ENCODE peak calls at places on chromosome 21, in six cellular contexts. One of them, this sample, is unnamed.

GRCh38 chr21:29279531-29279930 is 19.2 kb upstream of the BACH1 start:
- DNase-seq in NCI-H460: no peak
- DNase-seq in HT1080: no peak
- DNase-seq in posterior cingulate gyrus: no peak
- DNase-seq in astrocyte of the spinal cord: no peak
- DNase-seq in GM23248: no peak
- DNase-seq in this sample: no peak

GRCh38 chr21:44419679-44420078 is 35.6 kb upstream of the LRRC3 start:
- DNase-seq in HT1080: no peak
- DNase-seq in NCI-H460: no peak
- DNase-seq in posterior cingulate gyrus: no peak
- DNase-seq in astrocyte of the spinal cord: no peak
- DNase-seq in GM23248: no peak
- DNase-seq in this sample: no peak

GRCh38 chr21:15128267-15128666 is 63.5 kb upstream of the NRIP1 start:
- DNase-seq in HT1080: no peak
- DNase-seq in astrocyte of the spinal cord: no peak
- DNase-seq in posterior cingulate gyrus: no peak
- DNase-seq in NCI-H460: no peak
- DNase-seq in GM23248: no peak
- DNase-seq in this sample: no peak

GRCh38 chr21:43864806-43865470 is at the start of gene AGPAT3:
- DNase-seq in astrocyte of the spinal cord: no peak
- DNase-seq in HT1080: no peak
- DNase-seq in posterior cingulate gyrus: no peak
- DNase-seq in GM23248: peak; percentile 51
- DNase-seq in NCI-H460: no peak
- DNase-seq in this sample: peak; percentile 24

GRCh38 chr21:34526618-34527290 is 14.7 kb upstream of the KCNE1 start:
- DNase-seq in posterior cingulate gyrus: no peak
- DNase-seq in NCI-H460: peak; percentile 86
- DNase-seq in astrocyte of the spinal cord: peak; percentile 100
- DNase-seq in GM23248: peak; percentile 99
- DNase-seq in HT1080: peak; percentile 99
- DNase-seq in this sample: peak; percentile 22

GRCh38 chr21:35649186-35649585 is 411.1 kb downstream of the SETD4 start:
- DNase-seq in NCI-H460: no peak
- DNase-seq in posterior cingulate gyrus: no peak
- DNase-seq in GM23248: peak; percentile 83
- DNase-seq in HT1080: peak; percentile 72
- DNase-seq in astrocyte of the spinal cord: peak; percentile 59
- DNase-seq in this sample: peak; percentile 54

GRCh38 chr21:44337428-44337827 is 1.8 kb downstream of the CFAP410 start:
- DNase-seq in HT1080: no peak
- DNase-seq in GM23248: peak; percentile 26
- DNase-seq in astrocyte of the spinal cord: no peak
- DNase-seq in posterior cingulate gyrus: no peak
- DNase-seq in NCI-H460: no peak
- DNase-seq in this sample: no peak

GRCh38 chr21:26795866-26796329 is 49.3 kb downstream of the ADAMTS1 start:
- DNase-seq in posterior cingulate gyrus: peak; percentile 55
- DNase-seq in HT1080: peak; percentile 69
- DNase-seq in NCI-H460: peak; percentile 62
- DNase-seq in astrocyte of the spinal cord: peak; percentile 95
- DNase-seq in GM23248: peak; percentile 86
- DNase-seq in this sample: no peak

GRCh38 chr21:41466024-41466820 is 40.2 kb downstream of the MX1 start:
- DNase-seq in GM23248: no peak
- DNase-seq in posterior cingulate gyrus: no peak
- DNase-seq in NCI-H460: no peak
- DNase-seq in HT1080: no peak
- DNase-seq in astrocyte of the spinal cord: no peak
- DNase-seq in this sample: no peak

GRCh38 chr21:15140321-15141019 is 75.7 kb upstream of the NRIP1 start:
- DNase-seq in posterior cingulate gyrus: no peak
- DNase-seq in GM23248: no peak
- DNase-seq in HT1080: no peak
- DNase-seq in astrocyte of the spinal cord: no peak
- DNase-seq in NCI-H460: no peak
- DNase-seq in this sample: no peak

GRCh38 chr21:41956926-41957729 is 3.3 kb upstream of the C2CD2 start:
- DNase-seq in GM23248: peak; percentile 90
- DNase-seq in astrocyte of the spinal cord: peak; percentile 74
- DNase-seq in posterior cingulate gyrus: no peak
- DNase-seq in NCI-H460: peak; percentile 17
- DNase-seq in HT1080: peak; percentile 80
- DNase-seq in this sample: no peak

GRCh38 chr21:35933466-35933865 is 126.9 kb downstream of the SETD4 start:
- DNase-seq in posterior cingulate gyrus: no peak
- DNase-seq in GM23248: peak; percentile 94
- DNase-seq in NCI-H460: no peak
- DNase-seq in HT1080: peak; percentile 94
- DNase-seq in astrocyte of the spinal cord: peak; percentile 87
- DNase-seq in this sample: no peak

GRCh38 chr21:44817506-44817880 is 369 bp downstream of the SUMO3 start:
- DNase-seq in NCI-H460: peak; percentile 81
- DNase-seq in astrocyte of the spinal cord: peak; percentile 87
- DNase-seq in posterior cingulate gyrus: peak; percentile 83
- DNase-seq in GM23248: peak; percentile 95
- DNase-seq in HT1080: peak; percentile 67
- DNase-seq in this sample: peak; percentile 72

This sample was measured in NCI-H146.